ENCODE peak calls at places on chromosome 10, in six cellular contexts. N is HepG2, Q is HCT116, I is K562, V is GM12878, M is H1. G is an unnamed sample.

GRCh38 chr10:127563718-127564553 is 14.8 kb downstream of the NPS start:
- DNase-seq in N (no peak), Q (peak; percentile 24), I (peak; percentile 16), V (no peak), M (no peak), G (no peak)

GRCh38 chr10:75097666-75098285 is 13.7 kb upstream of the SAMD8 start:
- DNase-seq in N (peak; percentile 20), Q (no peak), I (no peak), V (no peak), M (no peak), G (no peak)

GRCh38 chr10:115844592-115844991 is 428.4 kb downstream of the GFRA1 start:
- DNase-seq in N (no peak), Q (no peak), I (no peak), V (no peak), M (no peak), G (no peak)

GRCh38 chr10:1009071-1009494 is 16.6 kb downstream of the IDI2 start:
- DNase-seq in N (no peak), Q (no peak), I (peak; percentile 63), V (no peak), M (no peak), G (no peak)

GRCh38 chr10:112899396-112900065 is 50.5 kb upstream of the TCF7L2 start:
- DNase-seq in N (peak; percentile 56), Q (no peak), I (no peak), V (no peak), M (no peak), G (no peak)

GRCh38 chr10:131899695-131900349 is 986 bp upstream of the PPP2R2D start:
- DNase-seq in N (no peak), Q (no peak), I (no peak), V (no peak), M (no peak), G (no peak)

GRCh38 chr10:20598590-20598989 is 298.5 kb downstream of the NEBL start:
- DNase-seq in N (no peak), Q (no peak), I (no peak), V (no peak), M (peak; percentile 31), G (peak; percentile 40)

GRCh38 chr10:86194684-86195083 is 171.9 kb downstream of the GRID1 start:
- DNase-seq in N (no peak), Q (no peak), I (no peak), V (no peak), M (no peak), G (no peak)

GRCh38 chr10:95560288-95561199 is 627 bp downstream of the SORBS1 start:
- DNase-seq in N (no peak), Q (no peak), I (peak; percentile 35), V (no peak), M (no peak), G (no peak)

DNA sequence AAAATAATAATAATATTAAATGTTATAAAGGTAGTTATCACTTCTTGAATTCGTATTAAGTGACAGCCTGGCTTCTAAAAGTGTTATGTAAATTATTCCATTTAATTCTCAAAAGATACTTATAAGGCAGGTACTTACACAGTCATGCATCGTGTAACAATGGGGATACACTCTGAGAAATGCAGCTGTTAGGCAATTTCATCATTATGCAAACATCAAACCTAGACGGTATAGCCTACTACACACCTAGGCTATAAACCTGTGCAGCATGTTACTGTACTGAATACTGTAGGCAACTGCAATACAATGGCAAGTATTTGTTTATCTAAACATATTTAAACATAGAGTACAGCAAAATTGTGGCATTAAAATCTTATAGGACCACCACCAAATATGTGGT is 1.5 kb downstream of the IFIT1 start:
- DNase-seq in N (no peak), Q (no peak), I (no peak), V (no peak), M (no peak), G (no peak)
- H3K4me3 ChIP-seq in N (no peak overlapping the region), Q (no peak overlapping the region), I (no peak overlapping the region), V (peak overlapping the region; percentile 44), M (no peak overlapping the region), G (no peak overlapping the region)

DNA sequence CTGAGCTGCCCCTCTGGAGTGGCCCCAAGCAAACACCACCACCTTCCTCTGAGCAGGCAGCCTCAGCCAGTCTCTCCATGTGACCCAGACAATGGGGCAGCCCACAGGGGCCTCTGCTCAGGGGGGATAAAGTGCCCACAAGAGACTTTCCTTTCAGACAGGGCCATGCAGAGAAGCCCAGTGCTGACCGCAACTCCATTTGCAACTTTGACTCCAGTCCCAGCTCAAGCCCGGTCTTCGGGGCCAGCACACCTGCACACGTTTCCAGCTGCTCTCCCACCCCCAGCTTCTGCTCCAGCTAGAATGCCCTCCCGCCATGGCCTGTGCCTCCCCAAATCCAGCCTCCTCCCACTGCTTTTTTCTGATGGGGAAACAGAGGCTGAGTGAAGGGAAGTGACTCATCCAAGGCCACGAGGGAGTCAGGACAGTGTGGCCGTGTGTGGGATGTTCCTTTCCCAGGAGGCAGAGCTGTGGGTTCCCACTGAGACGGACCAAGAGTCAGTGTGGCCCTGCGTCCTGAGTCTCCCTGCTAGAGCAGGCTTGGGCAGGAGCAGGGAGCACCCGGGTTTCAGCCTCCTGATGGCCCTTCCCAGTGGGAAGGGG is 112.0 kb downstream of the ZMIZ1 start:
- DNase-seq in N (no peak), Q (no peak), I (peak; percentile 48), V (no peak), M (no peak), G (no peak)
- H3K4me1 ChIP-seq in N (peaks cover 100% of the 10 kb centered on the region), Q (peaks cover 59% of the 10 kb centered on the region), I (peaks cover 98% of the 10 kb centered on the region), V (peaks cover 8% of the 10 kb centered on the region), M (peaks cover 32% of the 10 kb centered on the region), G (peaks cover 43% of the 10 kb centered on the region)

DNA sequence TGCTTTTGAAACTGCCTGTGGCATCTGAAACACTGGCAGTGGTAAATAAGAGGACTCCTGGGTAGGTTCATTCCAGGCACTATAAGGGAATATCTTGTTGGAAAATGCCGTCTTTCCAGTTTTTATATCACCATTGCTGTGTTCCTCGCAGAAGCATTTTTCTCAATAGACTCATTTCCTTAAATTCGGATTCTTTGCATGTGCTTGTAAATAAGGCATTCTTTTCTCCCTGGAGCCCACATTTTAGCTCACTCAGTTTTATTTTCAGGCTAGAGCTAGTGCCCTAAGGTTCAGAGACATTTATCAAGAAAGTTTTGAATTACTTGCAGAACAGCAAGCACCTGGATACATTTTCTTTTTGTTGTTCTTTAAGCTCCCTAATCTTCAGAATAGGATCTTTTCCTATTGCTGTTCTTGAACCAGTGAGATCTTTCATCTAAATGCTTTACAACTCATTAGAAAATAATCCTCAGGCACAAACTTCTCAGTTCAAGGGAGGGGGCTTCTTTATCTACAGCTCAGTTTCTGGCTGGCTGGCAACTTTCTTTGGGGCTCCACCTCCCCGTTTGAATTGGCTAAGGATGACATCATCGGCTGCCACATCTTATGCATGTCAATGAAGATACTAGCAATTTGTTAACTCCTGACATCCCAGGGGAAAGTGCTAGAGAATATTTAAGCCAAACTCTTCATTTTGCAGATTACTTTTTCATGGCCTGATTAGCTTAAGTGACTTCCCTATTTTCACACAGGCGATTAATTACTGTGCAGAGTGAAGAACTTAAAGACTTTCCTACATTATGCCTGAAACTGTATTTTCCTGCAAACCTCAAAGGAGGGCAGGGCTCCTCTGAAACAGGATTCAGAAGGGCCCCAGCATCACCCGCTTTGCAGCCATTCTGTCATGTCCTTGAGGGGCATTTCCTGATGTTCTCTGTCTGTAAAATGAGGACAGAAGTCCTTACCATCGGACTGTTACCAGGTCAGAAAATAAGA is 133.8 kb upstream of the RSU1 start:
- DNase-seq in N (no peak), Q (peak; percentile 4), I (peak; percentile 29), V (no peak), M (peak; percentile 47), G (peak; percentile 63)
- TF ChIP-seq ZNF274 in N (no peak), Q (no peak), I (no peak), V (no peak), M (no peak), G (no peak)

DNA sequence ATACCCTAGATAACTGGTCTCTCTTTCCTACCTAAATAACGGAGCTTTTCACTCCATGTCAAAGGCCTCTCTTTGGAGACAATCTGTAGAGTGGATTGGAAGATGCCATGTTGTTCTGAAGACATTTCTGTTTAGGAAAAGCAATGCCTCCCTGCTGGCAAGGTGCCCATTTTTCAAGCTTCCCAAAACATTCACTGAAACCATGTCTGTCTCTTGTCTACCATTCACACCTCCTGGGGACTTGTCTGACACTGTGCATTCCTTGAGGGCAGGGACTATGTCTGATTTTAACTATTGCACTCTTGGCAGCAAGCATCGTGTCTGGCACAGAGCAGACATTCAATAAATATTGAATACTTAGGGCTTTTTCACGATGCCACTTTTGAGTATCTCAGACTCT is 528.9 kb upstream of the NRP1 start:
- DNase-seq in N (no peak), Q (no peak), I (no peak), V (no peak), M (no peak), G (no peak)
- H3K4me3 ChIP-seq in N (no peak overlapping the region), Q (no peak overlapping the region), I (no peak overlapping the region), V (no peak overlapping the region), M (no peak overlapping the region), G (no peak overlapping the region)

GRCh38 chr10:11255796-11256444 is 238.2 kb downstream of the CELF2 start:
- DNase-seq in N (no peak), Q (no peak), I (no peak), V (no peak), M (no peak), G (no peak)
- H3K4me1 ChIP-seq in N (no peaks in the 10 kb centered on the region), Q (no peaks in the 10 kb centered on the region), I (no peaks in the 10 kb centered on the region), V (peaks cover 47% of the 10 kb centered on the region), M (no peaks in the 10 kb centered on the region), G (no peaks in the 10 kb centered on the region)

DNA sequence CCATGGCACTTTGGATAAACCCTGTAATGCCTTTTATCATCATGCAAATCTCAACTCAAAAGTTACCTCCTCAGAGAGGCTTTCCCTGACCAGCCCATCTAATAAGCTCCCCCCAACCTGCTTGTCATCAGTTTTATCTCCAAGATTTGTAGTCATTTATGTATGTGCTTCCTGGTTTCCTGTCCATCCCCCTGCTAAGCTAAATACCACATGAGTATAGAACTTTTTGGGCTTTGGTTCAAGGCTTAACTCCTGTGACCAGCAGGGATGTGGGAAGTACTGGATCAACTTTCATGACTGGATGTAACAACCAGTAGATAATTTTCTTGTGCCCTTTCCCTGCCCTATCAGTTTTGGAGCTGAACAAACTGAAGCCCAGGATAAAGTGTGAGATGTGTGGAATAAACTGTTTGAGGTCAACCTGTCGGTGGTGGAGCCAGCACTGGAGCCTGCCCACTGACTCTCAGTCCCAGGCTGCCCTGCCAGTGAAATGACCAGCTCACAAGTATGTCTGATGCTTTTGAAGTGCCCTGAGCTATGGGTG is 148.6 kb downstream of the CYP26A1 start:
- DNase-seq in N (no peak), Q (no peak), I (no peak), V (no peak), M (no peak), G (no peak)
- TF ChIP-seq ZNF274 in N (no peak), Q (no peak), I (no peak), V (no peak), M (no peak), G (no peak)

GRCh38 chr10:9294132-9294663 is 1239.7 kb downstream of the GATA3 start:
- DNase-seq in N (no peak), Q (no peak), I (no peak), V (no peak), M (no peak), G (no peak)
- H3K4me3 ChIP-seq in N (no peak overlapping the region), Q (no peak overlapping the region), I (no peak overlapping the region), V (peak overlapping the region; percentile 11), M (no peak overlapping the region), G (no peak overlapping the region)

GRCh38 chr10:117360994-117361667 is 14.1 kb downstream of the PDZD8 start:
- DNase-seq in N (peak; percentile 85), Q (no peak), I (no peak), V (no peak), M (no peak), G (no peak)
- H3K4me1 ChIP-seq in N (peaks cover 75% of the 10 kb centered on the region), Q (peaks cover 57% of the 10 kb centered on the region), I (peaks cover 10% of the 10 kb centered on the region), V (peaks cover 15% of the 10 kb centered on the region), M (peaks cover 7% of the 10 kb centered on the region), G (no peaks in the 10 kb centered on the region)